ENCODE peak calls at places on chromosomes 7 and 10, in seven cellular contexts. V, O, K, P, X, B and D are unnamed samples. For H3K4me1, the result is how much of the 10 kb centered on the place peaks cover.

GRCh38 chr10:29353887-29354561 is 65.2 kb downstream of the LYZL1 start:
- DNase-seq in V (no peak), O (no peak), K (no peak), P (no peak), X (no peak), B (no peak), D (no peak)

GRCh38 chr7:138834583-138834982 is 36.6 kb upstream of the ATP6V0A4 start:
- DNase-seq in V (no peak), O (no peak), K (no peak), P (no peak), X (no peak), B (no peak), D (no peak)

GRCh38 chr7:55177589-55178261 is 158.9 kb downstream of the EGFR start:
- DNase-seq in V (peak), O (no peak), K (peak), P (no peak), X (no peak), B (no peak), D (no peak)

GRCh38 chr10:45490277-45490676 is 116.3 kb downstream of the ALOX5 start:
- DNase-seq in V (no peak), O (no peak), K (no peak), P (no peak), X (no peak), B (no peak), D (no peak)

GRCh38 chr10:132906836-132907235 is 35.5 kb downstream of the CFAP46 start:
- DNase-seq in V (no peak), O (no peak), K (no peak), P (no peak), X (no peak), B (no peak), D (no peak)

GRCh38 chr7:32253245-32253644 is 183.0 kb upstream of the PDE1C start:
- DNase-seq in V (no peak), O (no peak), K (no peak), P (no peak), X (no peak), B (no peak), D (no peak)

GRCh38 chr10:75042292-75042974 is 69.0 kb upstream of the SAMD8 start:
- DNase-seq in V (no peak), O (no peak), K (no peak), P (no peak), X (no peak), B (no peak), D (no peak)

GRCh38 chr10:58351616-58352578 is 17.1 kb downstream of the UBE2D1 start:
- DNase-seq in V (no peak), O (no peak), K (no peak), P (no peak), X (no peak), B (no peak), D (no peak)

GRCh38 chr10:86522385-86522855 is 828 bp upstream of the WAPL start:
- DNase-seq in V (no peak), O (no peak), K (no peak), P (no peak), X (no peak), B (no peak), D (peak)

GRCh38 chr10:74634995-74635536 is 191.3 kb upstream of the KAT6B start:
- DNase-seq in V (no peak), O (no peak), K (no peak), P (no peak), X (no peak), B (no peak), D (no peak)

DNA sequence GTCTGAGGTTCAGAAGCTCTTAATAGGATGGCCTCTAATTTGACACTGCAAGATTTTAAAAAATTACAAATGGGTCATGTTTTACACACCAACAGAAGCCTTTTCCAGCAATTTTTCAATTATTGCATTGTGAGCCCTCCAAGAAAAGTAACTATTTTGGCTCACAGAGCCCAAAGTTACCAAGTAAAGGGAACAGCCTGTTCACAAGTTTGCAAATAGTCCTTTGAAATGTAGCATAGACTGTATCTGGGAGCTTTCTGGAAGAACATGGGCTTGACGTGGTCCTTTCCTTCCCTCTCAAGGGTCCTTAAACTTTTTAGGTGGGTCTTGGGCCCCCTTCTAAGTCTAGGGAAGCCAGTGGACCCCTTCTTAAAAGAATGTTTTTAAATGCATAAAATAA is 1.3 kb upstream of the GDF10 start:
- DNase-seq in V (no peak), O (no peak), K (no peak), P (no peak), X (no peak), B (no peak), D (no peak)
- H3K4me1 ChIP-seq in V (under half), O (under half), K (under half), P (under half), X (under half), B (under half), D (under half)

DNA sequence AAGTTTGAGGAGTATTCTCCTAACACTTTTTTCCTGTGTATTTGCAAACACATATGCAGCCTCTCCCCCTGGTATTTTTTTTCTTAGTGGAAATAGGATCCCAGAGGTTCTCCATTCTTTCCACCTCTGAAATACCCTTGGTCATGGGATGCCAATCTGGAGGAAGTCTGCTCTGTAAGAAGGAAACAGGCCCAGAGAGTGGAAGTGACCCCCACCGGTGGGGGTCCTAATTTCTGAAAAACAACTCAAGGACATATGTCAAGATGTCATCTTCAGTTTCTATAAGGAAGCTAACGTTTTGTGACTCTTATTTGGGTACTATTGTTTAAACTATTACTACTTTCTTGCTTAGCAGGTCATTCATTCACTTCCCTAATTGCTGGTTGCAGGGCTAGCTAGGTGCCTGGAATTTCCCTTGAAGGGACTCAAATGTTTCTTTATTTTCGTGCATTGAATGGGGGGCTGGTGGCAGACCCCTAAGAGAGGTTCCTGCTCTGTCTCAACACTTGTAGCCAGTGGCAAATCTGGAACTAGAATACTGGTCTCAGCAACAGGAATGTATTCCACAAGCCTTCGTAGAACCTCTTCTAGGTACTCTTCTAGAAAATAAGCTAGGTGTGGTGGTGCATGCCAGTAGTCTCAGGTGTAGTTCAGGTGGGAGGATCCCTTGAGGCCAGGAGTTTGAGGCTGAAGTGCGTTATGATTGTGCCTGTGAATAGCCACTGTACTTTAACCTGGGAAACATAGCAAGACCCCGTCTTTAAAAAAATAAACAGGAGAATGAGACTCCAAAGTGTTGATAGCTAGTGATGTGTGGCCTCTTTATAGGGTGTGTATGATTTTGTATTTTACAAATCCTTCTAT is 1.8 kb upstream of the ZNF775 start:
- DNase-seq in V (no peak), O (no peak), K (peak), P (no peak), X (no peak), B (no peak), D (no peak)
- H3K4me1 ChIP-seq in V (under half), O (under half), K (half or more), P (under half), X (under half), B (under half), D (under half)

GRCh38 chr7:158702944-158703343 is 1.7 kb downstream of the NCAPG2 start:
- DNase-seq in V (no peak), O (no peak), K (no peak), P (no peak), X (no peak), B (no peak), D (no peak)
- H3K4me1 ChIP-seq in V (under half), O (under half), K (under half), P (under half), X (under half), B (under half), D (under half)

DNA sequence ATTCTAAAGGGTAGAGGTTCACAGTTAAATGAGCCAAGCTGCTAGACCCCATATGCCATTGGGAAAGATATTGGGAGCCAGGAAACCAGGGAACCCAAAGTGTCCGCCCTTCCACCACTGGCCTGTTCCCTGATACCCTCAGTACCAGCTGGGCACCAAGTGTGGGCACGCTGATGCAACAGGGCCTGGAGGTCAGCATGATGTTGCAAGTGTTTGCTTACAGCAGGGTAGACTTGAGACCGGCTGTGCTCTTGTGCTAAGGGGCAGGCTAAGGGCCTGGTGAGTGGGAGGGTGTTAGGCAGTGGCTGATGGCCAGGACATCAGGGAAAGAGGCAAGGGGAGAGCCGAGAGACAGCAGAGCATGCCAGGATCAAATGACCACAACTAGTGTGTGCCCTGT is 21.0 kb upstream of the MYL7 start:
- DNase-seq in V (no peak), O (no peak), K (no peak), P (no peak), X (no peak), B (no peak), D (no peak)
- H3K4me1 ChIP-seq in V (under half), O (under half), K (under half), P (under half), X (under half), B (under half), D (under half)

GRCh38 chr7:50727072-50727471 is 55.6 kb downstream of the GRB10 start:
- DNase-seq in V (no peak), O (no peak), K (no peak), P (no peak), X (no peak), B (no peak), D (no peak)
- H3K4me1 ChIP-seq in V (half or more), O (under half), K (under half), P (under half), X (under half), B (under half), D (under half)

GRCh38 chr7:1630700-1631336 is 39.3 kb upstream of the ELFN1 start:
- DNase-seq in V (no peak), O (no peak), K (no peak), P (no peak), X (no peak), B (no peak), D (no peak)

GRCh38 chr7:1637155-1637554 is 32.9 kb upstream of the ELFN1 start:
- DNase-seq in V (no peak), O (no peak), K (no peak), P (no peak), X (no peak), B (no peak), D (no peak)

GRCh38 chr7:1632506-1632905 is 37.6 kb upstream of the ELFN1 start:
- DNase-seq in V (no peak), O (no peak), K (no peak), P (no peak), X (no peak), B (no peak), D (no peak)

GRCh38 chr7:1635401-1635800 is 34.7 kb upstream of the ELFN1 start:
- DNase-seq in V (no peak), O (no peak), K (no peak), P (no peak), X (no peak), B (no peak), D (no peak)

GRCh38 chr7:1632916-1633785 is 36.9 kb upstream of the ELFN1 start:
- DNase-seq in V (no peak), O (no peak), K (no peak), P (no peak), X (no peak), B (no peak), D (no peak)
- H3K4me1 ChIP-seq in V (under half), O (under half), K (under half), P (under half), X (under half), B (under half), D (under half)